ENCODE peak calls at places on chromosomes 12 and 14, in four cellular contexts. R is sciatic nerve, B is upper lobe of right lung, Z is DMS 273 treated with DMSO at 0.1 percent for 48 hours. D is an unnamed sample.

GRCh38 chr12:114046236-114046998 is 80.3 kb upstream of the RBM19 start:
- DNase-seq in R (no peak), B (no peak), Z (no peak), D (no peak)

GRCh38 chr12:58919271-58920101 is 818 bp downstream of the LRIG3 start:
- DNase-seq in R (peak), B (peak), Z (peak), D (peak)

GRCh38 chr12:116977465-116978380 is 67.0 kb downstream of the FBXW8 start:
- DNase-seq in R (no peak), B (no peak), Z (no peak), D (no peak)

GRCh38 chr12:101634724-101635123 is 40.0 kb downstream of the MYBPC1 start:
- DNase-seq in R (no peak), B (no peak), Z (no peak), D (no peak)

GRCh38 chr14:91919814-91920213 is 27.7 kb downstream of the FBLN5 start:
- DNase-seq in R (no peak), B (no peak), Z (no peak), D (peak)

GRCh38 chr12:75692883-75693282 is 181.5 kb upstream of the KRR1 start:
- DNase-seq in R (no peak), B (no peak), Z (no peak), D (no peak)

GRCh38 chr14:79825046-79825521 is 386.2 kb downstream of the DIO2 start:
- DNase-seq in R (no peak), B (no peak), Z (no peak), D (no peak)

GRCh38 chr12:1799882-1800645 is 20.3 kb upstream of the LRTM2 start:
- DNase-seq in R (no peak), B (peak), Z (no peak), D (peak)

GRCh38 chr12:69685810-69686209 is 13.3 kb downstream of the BEST3 start:
- DNase-seq in R (no peak), B (no peak), Z (no peak), D (no peak)

GRCh38 chr14:54693761-54694160 is 126.8 kb downstream of the SAMD4A start:
- DNase-seq in R (no peak), B (no peak), Z (no peak), D (no peak)

GRCh38 chr14:36091096-36091495 is 85.4 kb downstream of the PTCSC3 start:
- DNase-seq in R (no peak), B (no peak), Z (peak), D (no peak)

GRCh38 chr14:94571950-94572349 is 9.3 kb upstream of the SERPINA5 start:
- DNase-seq in R (no peak), B (no peak), Z (no peak), D (no peak)

GRCh38 chr12:27472604-27473003 is 26.1 kb downstream of the SMCO2 start:
- DNase-seq in R (no peak), B (no peak), Z (no peak), D (no peak)

GRCh38 chr12:3168775-3169221 is 91.6 kb downstream of the TSPAN9 start:
- DNase-seq in R (no peak), B (no peak), Z (no peak), D (no peak)

GRCh38 chr14:102220031-102220430 is 80.3 kb downstream of the WDR20 start:
- DNase-seq in R (no peak), B (no peak), Z (no peak), D (no peak)